ENCODE peak calls at places on chromosomes 6 and 20, in five cellular contexts. A is sigmoid colon, L is tibial nerve, J is H1, M is stomach. G is an unnamed sample.

GRCh38 chr6:33490198-33490597 is 35.8 kb downstream of the ZBTB9 start:
- DNase-seq in M (no peak), J (no peak), L (no peak), A (no peak), G (no peak)

GRCh38 chr6:72412709-72413044 is 209.2 kb upstream of the KCNQ5 start:
- DNase-seq in A (no peak), M (no peak), J (no peak), L (no peak), G (no peak)

GRCh38 chr20:46108435-46108841 is 9.7 kb upstream of the CD40 start:
- DNase-seq in A (no peak), M (no peak), J (no peak), L (no peak), G (no peak)

GRCh38 chr20:9945406-9945805 is 89.4 kb upstream of the ANKEF1 start:
- DNase-seq in A (no peak), L (no peak), J (no peak), M (no peak), G (no peak)

GRCh38 chr20:672975-673604 is 2.5 kb downstream of the SCRT2 start:
- DNase-seq in M (no peak), L (no peak), A (no peak), J (peak; percentile 60), G (no peak)

GRCh38 chr20:64038579-64039292 is 2.8 kb downstream of the C20orf204 start:
- DNase-seq in M (peak; percentile 78), A (peak; percentile 80), J (peak; percentile 92), L (no peak), G (peak; percentile 78)

GRCh38 chr6:33126101-33126714 is 50.4 kb downstream of the HLA-DPB1 start:
- DNase-seq in J (peak; percentile 91), A (peak; percentile 71), L (peak; percentile 75), M (peak; percentile 76), G (peak; percentile 66)

GRCh38 chr20:1824177-1824576 is 71.0 kb upstream of the SIRPA start:
- DNase-seq in L (no peak), J (no peak), A (no peak), M (no peak), G (no peak)

GRCh38 chr6:167512926-167513325 is 188.0 kb downstream of the TTLL2 start:
- DNase-seq in M (no peak), J (no peak), A (peak; percentile 43), L (no peak), G (no peak)

GRCh38 chr20:38343107-38343797 is 3.0 kb upstream of the LBP start:
- DNase-seq in J (no peak), M (peak; percentile 65), L (peak; percentile 44), A (peak; percentile 82), G (peak; percentile 62)

GRCh38 chr6:109406196-109406595 is 23.9 kb upstream of the CD164 start:
- DNase-seq in L (no peak), J (no peak), A (no peak), M (no peak), G (no peak)

GRCh38 chr6:162056745-162057144 is 670.8 kb downstream of the PRKN start:
- DNase-seq in J (peak; percentile 48), M (no peak), L (no peak), A (no peak), G (no peak)

GRCh38 chr20:34639755-34640222 is 37.1 kb downstream of the PIGU start:
- DNase-seq in M (peak; percentile 29), A (no peak), L (no peak), J (no peak), G (peak; percentile 87)

GRCh38 chr6:25556516-25556915 is 95.5 kb upstream of the SCGN start:
- DNase-seq in L (peak; percentile 96), M (peak; percentile 82), A (peak; percentile 79), J (peak; percentile 93), G (peak; percentile 84)

GRCh38 chr20:61976650-61977332 is 88.9 kb downstream of the TAF4 start:
- DNase-seq in A (no peak), M (no peak), L (no peak), J (no peak), G (no peak)

GRCh38 chr6:54404791-54405190 is 96.5 kb downstream of the TINAG start:
- DNase-seq in A (no peak), L (no peak), J (no peak), M (no peak), G (no peak)
- H3K4me1 ChIP-seq in A (no peaks in the 10 kb centered on the region), L (no peaks in the 10 kb centered on the region), J (no peaks in the 10 kb centered on the region), M (no peaks in the 10 kb centered on the region), G (no peaks in the 10 kb centered on the region)

DNA sequence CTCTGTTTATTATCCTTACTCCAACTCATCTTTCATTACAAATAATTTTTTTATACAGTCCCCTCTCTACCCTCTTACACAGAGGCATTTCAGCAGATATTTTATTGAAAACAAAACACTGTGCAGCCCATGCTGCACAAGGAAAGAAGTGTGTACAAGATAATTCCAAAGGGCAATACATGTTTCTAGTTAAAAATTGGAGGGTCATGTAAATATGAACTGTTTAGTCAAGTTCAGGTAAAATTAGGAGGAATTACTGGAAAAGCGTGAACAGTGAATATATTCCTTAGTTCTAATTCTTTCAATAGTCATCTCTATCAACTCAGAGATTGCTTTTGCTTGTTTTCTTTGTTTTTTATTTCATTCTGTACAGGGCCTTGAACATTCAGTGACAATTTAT is 27.9 kb upstream of the TSPYL1 start:
- DNase-seq in L (no peak), A (no peak), J (no peak), M (no peak), G (no peak)
- TF ChIP-seq EP300 in L (no peak), A (no peak), J (no peak), M (no peak), G (no peak)

DNA sequence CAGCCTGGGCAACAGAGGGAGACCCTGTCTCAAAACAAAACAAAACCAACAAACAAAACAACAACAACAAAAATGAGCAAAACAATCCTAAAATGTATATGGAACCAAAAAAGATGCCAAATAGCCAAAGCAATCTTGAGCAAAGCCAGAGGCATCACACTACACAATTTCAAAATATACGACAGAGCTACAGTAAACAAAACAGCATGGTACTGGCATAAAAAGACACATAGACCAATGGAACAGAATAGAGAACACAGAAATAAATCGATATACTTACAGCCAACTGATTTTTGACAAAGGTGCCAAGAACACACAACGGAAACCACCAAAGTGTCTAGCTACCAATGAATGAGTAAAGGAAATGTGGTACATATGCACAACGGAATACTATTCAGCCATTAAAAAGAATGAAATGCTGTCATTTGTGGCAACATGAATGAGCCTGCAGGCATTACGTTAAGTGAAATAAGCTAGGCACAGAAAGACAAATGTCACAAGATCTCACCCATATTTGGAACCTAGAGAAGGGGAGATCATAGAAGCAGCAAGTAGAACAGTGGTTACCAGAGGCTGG is 16.4 kb downstream of the PXDC1 start:
- DNase-seq in M (no peak), A (no peak), J (no peak), L (no peak), G (no peak)
- TF ChIP-seq CTCF in M (no peak), A (no peak), J (no peak), L (no peak), G (no peak)

GRCh38 chr6:43683708-43684455 is 3.7 kb downstream of the MRPS18A start:
- DNase-seq in A (no peak), L (no peak), M (no peak), J (no peak), G (no peak)
- H3K4me1 ChIP-seq in A (no peaks in the 10 kb centered on the region), L (no peaks in the 10 kb centered on the region), M (peaks cover 51% of the 10 kb centered on the region), J (peaks cover 15% of the 10 kb centered on the region), G (peaks cover 56% of the 10 kb centered on the region)

GRCh38 chr6:36222924-36223323 is 26.4 kb downstream of the BRPF3 start:
- DNase-seq in J (no peak), M (no peak), A (no peak), L (no peak), G (peak; percentile 61)
- TF ChIP-seq EP300 in J (no peak), M (no peak), A (no peak), L (no peak), G (no peak)

GRCh38 chr6:2749972-2750600 is 636 bp downstream of the MYLK4 start:
- DNase-seq in M (peak; percentile 67), L (peak; percentile 80), J (peak; percentile 81), A (no peak), G (peak; percentile 70)
- TF ChIP-seq CTCF in M (peak; percentile 55), L (peak; percentile 68), J (peak; percentile 76), A (peak; percentile 67), G (peak; percentile 87)

G was measured in transverse colon.